ENCODE peak calls at places on chromosomes 11 and 22, in five cellular contexts. T, R, K, J and V are unnamed samples.

GRCh38 chr11:61533401-61533800 is 24.9 kb downstream of the LRRC10B start:
- DNase-seq in T (peak; percentile 30), R (no peak), K (no peak), J (no peak), V (peak; percentile 67)

GRCh38 chr11:44032304-44033085 is 15.3 kb upstream of the ACCSL start:
- DNase-seq in T (no peak), R (no peak), K (peak; percentile 71), J (no peak), V (no peak)

GRCh38 chr11:20035701-20036601 is 124.3 kb downstream of the DBX1 start:
- DNase-seq in T (no peak), R (no peak), K (no peak), J (no peak), V (peak; percentile 33)

GRCh38 chr11:75004215-75004614 is 15.5 kb downstream of the NEU3 start:
- DNase-seq in T (no peak), R (no peak), K (no peak), J (no peak), V (no peak)

GRCh38 chr11:35584321-35584720 is 33.9 kb upstream of the FJX1 start:
- DNase-seq in T (no peak), R (no peak), K (no peak), J (no peak), V (no peak)

GRCh38 chr11:20887137-20887536 is 217.8 kb downstream of the NELL1 start:
- DNase-seq in T (no peak), R (no peak), K (no peak), J (no peak), V (no peak)

GRCh38 chr11:34682822-34683221 is 61.9 kb downstream of the EHF start:
- DNase-seq in T (no peak), R (no peak), K (no peak), J (no peak), V (no peak)

GRCh38 chr11:70595016-70595415 is 196.7 kb downstream of the CTTN start:
- DNase-seq in T (no peak), R (no peak), K (no peak), J (no peak), V (no peak)

GRCh38 chr11:9672288-9672916 is 8.5 kb downstream of the SWAP70 start:
- DNase-seq in T (no peak), R (no peak), K (no peak), J (no peak), V (no peak)

GRCh38 chr22:45769569-45770210 is 98.1 kb downstream of the ATXN10 start:
- DNase-seq in T (no peak), R (no peak), K (no peak), J (no peak), V (no peak)

GRCh38 chr11:107856180-107856980 is 2.2 kb downstream of the SLC35F2 start:
- DNase-seq in T (no peak), R (no peak), K (no peak), J (no peak), V (no peak)

GRCh38 chr11:75265851-75266531 is 25.4 kb downstream of the TPBGL start:
- DNase-seq in T (no peak), R (no peak), K (no peak), J (peak; percentile 3), V (peak; percentile 40)

GRCh38 chr11:131815631-131816030 is 445.2 kb downstream of the NTM start:
- DNase-seq in T (no peak), R (no peak), K (no peak), J (no peak), V (peak; percentile 10)

GRCh38 chr11:101296896-101297295 is 167.3 kb upstream of the PGR start:
- DNase-seq in T (no peak), R (no peak), K (no peak), J (no peak), V (no peak)

GRCh38 chr11:74646964-74647363 is 54.6 kb downstream of the POLD3 start:
- DNase-seq in T (no peak), R (no peak), K (no peak), J (no peak), V (no peak)

GRCh38 chr11:251550-251949 is 14.8 kb downstream of the PSMD13 start:
- DNase-seq in T (no peak), R (no peak), K (no peak), J (no peak), V (no peak)

GRCh38 chr11:6357222-6357621 is 33.1 kb upstream of the SMPD1 start:
- DNase-seq in T (no peak), R (no peak), K (peak; percentile 59), J (peak; percentile 16), V (peak; percentile 35)

GRCh38 chr11:72831521-72832300 is 17.5 kb downstream of the ATG16L2 start:
- DNase-seq in T (peak; percentile 85), R (peak; percentile 87), K (peak; percentile 90), J (peak; percentile 77), V (peak; percentile 89)

GRCh38 chr11:76801205-76801604 is 18.0 kb downstream of the TSKU start:
- DNase-seq in T (no peak), R (peak; percentile 10), K (no peak), J (no peak), V (no peak)

GRCh38 chr11:8040261-8040920 is 40.6 kb upstream of the TUB start:
- DNase-seq in T (no peak), R (no peak), K (no peak), J (no peak), V (no peak)

GRCh38 chr11:110531056-110531756 is 101.5 kb downstream of the FDX1 start:
- DNase-seq in T (no peak), R (no peak), K (no peak), J (no peak), V (no peak)

GRCh38 chr11:14414470-14415461 is 55.8 kb upstream of the RRAS2 start:
- DNase-seq in T (no peak), R (no peak), K (no peak), J (no peak), V (no peak)

GRCh38 chr11:16984229-16984628 is 30.0 kb downstream of the PLEKHA7 start:
- DNase-seq in T (no peak), R (no peak), K (no peak), J (no peak), V (no peak)
- H3K4me1 ChIP-seq in T (peaks cover 99% of the 10 kb centered on the region), R (peaks cover 95% of the 10 kb centered on the region), K (peaks cover 14% of the 10 kb centered on the region), J (peaks cover 70% of the 10 kb centered on the region), V (peaks cover 59% of the 10 kb centered on the region)

GRCh38 chr11:117621226-117621625 is 175.8 kb downstream of the DSCAML1 start:
- DNase-seq in T (no peak), R (no peak), K (no peak), J (no peak), V (no peak)
- TF ChIP-seq CTCF in T (no peak), R (peak; percentile 3), K (no peak), J (no peak), V (peak; percentile 32)

GRCh38 chr11:65609711-65610110 is 4.3 kb downstream of the MAP3K11 start:
- DNase-seq in T (no peak), R (no peak), K (no peak), J (no peak), V (no peak)

GRCh38 chr11:65604258-65604657 is 8.7 kb upstream of the KCNK7 start:
- DNase-seq in T (no peak), R (no peak), K (no peak), J (no peak), V (no peak)

GRCh38 chr11:65609236-65609635 is 4.8 kb downstream of the MAP3K11 start:
- DNase-seq in T (no peak), R (no peak), K (no peak), J (no peak), V (no peak)

GRCh38 chr11:65607614-65608426 is 6.2 kb downstream of the MAP3K11 start:
- DNase-seq in T (no peak), R (no peak), K (no peak), J (no peak), V (no peak)

GRCh38 chr11:65606876-65607613 is 7.0 kb downstream of the MAP3K11 start:
- DNase-seq in T (peak; percentile 95), R (peak; percentile 50), K (peak; percentile 96), J (peak; percentile 56), V (peak; percentile 93)
- H3K4me3 ChIP-seq in T (peak overlapping the region; percentile 23), R (no peak overlapping the region), K (peak overlapping the region; percentile 42), J (no peak overlapping the region), V (no peak overlapping the region)

DNA sequence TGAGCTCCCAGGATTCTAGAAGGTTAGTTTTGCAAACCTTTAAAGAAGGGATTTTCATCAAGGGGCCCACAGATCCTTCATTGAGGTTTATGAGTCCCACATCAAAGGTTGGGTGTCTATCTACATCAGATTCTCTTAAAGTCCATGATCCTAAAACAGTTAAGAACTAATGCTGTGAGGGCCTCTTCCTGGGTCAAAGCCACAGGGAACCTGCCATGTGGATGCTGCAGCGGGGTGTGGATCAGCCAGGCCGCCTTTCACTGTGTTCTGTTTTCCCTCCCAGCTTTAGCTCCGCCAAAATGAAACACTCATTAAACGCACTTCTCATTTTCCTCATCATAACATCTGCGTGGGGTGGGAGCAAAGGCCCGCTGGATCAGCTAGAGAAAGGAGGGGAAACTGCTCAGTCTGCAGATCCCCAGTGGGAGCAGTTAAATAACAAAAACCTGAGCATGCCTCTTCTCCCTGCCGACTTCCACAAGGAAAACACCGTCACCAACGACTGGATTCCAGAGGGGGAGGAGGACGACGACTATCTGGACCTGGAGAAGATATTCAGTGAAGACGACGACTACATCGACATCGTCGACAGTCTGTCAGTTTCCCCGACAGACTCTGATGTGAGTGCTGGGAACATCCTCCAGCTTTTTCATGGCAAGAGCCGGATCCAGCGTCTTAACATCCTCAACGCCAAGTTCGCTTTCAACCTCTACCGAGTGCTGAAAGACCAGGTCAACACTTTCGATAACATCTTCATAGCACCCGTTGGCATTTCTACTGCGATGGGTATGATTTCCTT is 5.3 kb downstream of the SERPIND1 start:
- DNase-seq in T (no peak), R (no peak), K (no peak), J (no peak), V (no peak)
- H3K4me1 ChIP-seq in T (peaks cover 13% of the 10 kb centered on the region), R (peaks cover 10% of the 10 kb centered on the region), K (peaks cover 7% of the 10 kb centered on the region), J (peaks cover 5% of the 10 kb centered on the region), V (peaks cover 30% of the 10 kb centered on the region)

GRCh38 chr22:50540352-50540751 is 5.3 kb upstream of the KLHDC7B start:
- DNase-seq in T (no peak), R (no peak), K (no peak), J (no peak), V (no peak)

GRCh38 chr22:50545522-50546325 is at the start of gene KLHDC7B:
- DNase-seq in T (no peak), R (no peak), K (no peak), J (no peak), V (peak; percentile 16)

GRCh38 chr22:50544746-50545253 is 899 bp upstream of the KLHDC7B start:
- DNase-seq in T (peak; percentile 66), R (no peak), K (no peak), J (no peak), V (peak; percentile 18)

GRCh38 chr22:50544078-50544745 is 1.5 kb upstream of the KLHDC7B start:
- DNase-seq in T (peak; percentile 87), R (peak; percentile 69), K (peak; percentile 68), J (peak; percentile 66), V (peak; percentile 89)

DNA sequence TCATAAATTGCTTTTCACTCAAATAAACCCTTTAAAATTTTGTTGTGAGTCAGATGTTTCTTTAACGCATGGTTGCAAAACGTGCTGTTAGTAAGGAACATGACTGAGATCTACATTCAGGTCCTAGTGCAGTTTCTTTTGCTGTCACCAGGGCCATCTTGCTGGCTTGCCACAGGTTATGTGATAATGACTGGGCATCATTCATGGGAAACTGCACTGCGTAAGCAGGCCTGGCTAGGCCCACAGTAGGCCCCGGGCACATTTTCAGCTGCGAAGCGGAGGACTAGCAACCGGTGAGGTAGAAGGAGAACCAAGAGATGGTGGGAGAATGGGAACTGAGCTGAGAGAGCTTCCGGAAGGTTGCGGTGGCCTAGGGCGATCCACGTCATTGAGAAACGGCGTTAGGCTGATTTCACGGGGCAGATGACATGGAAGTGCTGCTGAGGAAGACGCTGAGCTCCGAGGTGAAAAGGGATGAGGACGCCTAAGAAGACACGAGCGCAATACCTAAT is 3.2 kb upstream of the KLHDC7B start:
- DNase-seq in T (no peak), R (no peak), K (no peak), J (no peak), V (no peak)
- TF ChIP-seq CTCF in T (no peak), R (no peak), K (no peak), J (no peak), V (no peak)

GRCh38 chr22:38336699-38337098 is 19.5 kb upstream of the CSNK1E start:
- DNase-seq in T (no peak), R (no peak), K (no peak), J (no peak), V (no peak)
- H3K4me3 ChIP-seq in T (peak overlapping the region; percentile 54), R (no peak overlapping the region), K (no peak overlapping the region), J (peak overlapping the region; percentile 48), V (peak overlapping the region; percentile 28)